ENCODE peak calls at places on chromosomes 12 and 14, in five cellular contexts. U is right cardiac atrium; Z is GM04503; I is PC-3; L is stimulated activated CD4-positive, alpha-beta T cell treated with anti-CD3 and anti-CD28 coated beads, Interleukin-12 subunit alpha, Interleukin-12 subunit beta, amount 100 ng/mL, for 4 hours. K is an unnamed sample.

GRCh38 chr12:102740157-102741032 is 176.6 kb downstream of the PAH start:
- DNase-seq in I (peak; percentile 15), Z (no peak), U (no peak), L (no peak), K (peak; percentile 5)

GRCh38 chr14:92356677-92357076 is 33.7 kb downstream of the SLC24A4 start:
- DNase-seq in Z (no peak), I (no peak), U (no peak), L (no peak), K (no peak)

GRCh38 chr12:17370621-17371020 is 719.4 kb downstream of the RERGL start:
- DNase-seq in I (no peak), Z (no peak), U (no peak), L (no peak), K (no peak)

GRCh38 chr14:106185837-106186233 is 659.5 kb downstream of the TMEM121 start:
- DNase-seq in U (no peak), Z (no peak), L (peak; percentile 58), I (no peak), K (no peak)

GRCh38 chr12:57454566-57455373 is at the start of gene INHBE:
- DNase-seq in I (no peak), L (no peak), U (peak; percentile 64), Z (no peak), K (no peak)

GRCh38 chr14:72771561-72771960 is 122.3 kb downstream of the DPF3 start:
- DNase-seq in U (no peak), I (no peak), L (no peak), Z (no peak), K (no peak)

GRCh38 chr14:32545109-32545857 is 216.2 kb downstream of the AKAP6 start:
- DNase-seq in U (no peak), L (no peak), I (no peak), Z (no peak), K (no peak)

GRCh38 chr14:72740966-72741835 is 152.7 kb downstream of the DPF3 start:
- DNase-seq in I (no peak), Z (no peak), U (no peak), L (no peak), K (no peak)

GRCh38 chr12:6779667-6780459 is 7.5 kb downstream of the LAG3 start:
- DNase-seq in U (no peak), L (no peak), Z (no peak), I (no peak), K (no peak)

GRCh38 chr12:15274561-15274967 is 47.7 kb upstream of the PTPRO start:
- DNase-seq in L (no peak), U (no peak), I (peak; percentile 79), Z (no peak), K (no peak)

GRCh38 chr12:96466939-96467751 is 22.2 kb upstream of the CFAP54 start:
- DNase-seq in Z (no peak), I (peak; percentile 92), L (no peak), U (no peak), K (no peak)

GRCh38 chr14:105855893-105856675 is 329.7 kb downstream of the TMEM121 start:
- DNase-seq in U (no peak), I (no peak), Z (no peak), L (no peak), K (no peak)

GRCh38 chr12:102216086-102216691 is 18.6 kb upstream of the PMCH start:
- DNase-seq in Z (peak; percentile 11), U (no peak), L (no peak), I (peak; percentile 24), K (no peak)

GRCh38 chr14:103436533-103436932 is 51.3 kb downstream of the MARK3 start:
- DNase-seq in I (peak; percentile 13), U (no peak), Z (no peak), L (no peak), K (no peak)

GRCh38 chr12:7161811-7162210 is 27.7 kb upstream of the PEX5 start:
- DNase-seq in Z (no peak), I (no peak), L (no peak), U (no peak), K (no peak)

GRCh38 chr12:43750814-43751213 is 7.8 kb downstream of the PUS7L start:
- DNase-seq in U (no peak), L (no peak), Z (no peak), I (no peak), K (no peak)

GRCh38 chr14:51711505-51711904 is 59.8 kb downstream of the FRMD6 start:
- DNase-seq in I (no peak), Z (no peak), L (no peak), U (no peak), K (no peak)